ENCODE peak calls at places on chromosomes 7 and 10, in six cellular contexts. One of them, this sample, is unnamed.

GRCh38 chr7:144086730-144087129 is 652 bp downstream of the OR2A12 start:
- DNase-seq in M059J: no peak
- DNase-seq in HuH-7: no peak
- DNase-seq in tibial artery: no peak
- DNase-seq in progenitor cell of endocrine pancreas: no peak
- DNase-seq in naive thymus-derived CD8-positive, alpha-beta T cell: no peak
- DNase-seq in this sample: no peak

GRCh38 chr10:13270877-13271551 is 28.9 kb downstream of the PHYH start:
- DNase-seq in HuH-7: no peak
- DNase-seq in M059J: peak
- DNase-seq in tibial artery: no peak
- DNase-seq in progenitor cell of endocrine pancreas: no peak
- DNase-seq in naive thymus-derived CD8-positive, alpha-beta T cell: no peak
- DNase-seq in this sample: no peak

GRCh38 chr7:64574481-64575159 is 11.7 kb upstream of the ZNF680 start:
- DNase-seq in naive thymus-derived CD8-positive, alpha-beta T cell: no peak
- DNase-seq in progenitor cell of endocrine pancreas: no peak
- DNase-seq in HuH-7: no peak
- DNase-seq in tibial artery: no peak
- DNase-seq in M059J: no peak
- DNase-seq in this sample: no peak

GRCh38 chr10:109852004-109852717 is 71.2 kb downstream of the XPNPEP1 start:
- DNase-seq in M059J: peak
- DNase-seq in HuH-7: peak
- DNase-seq in progenitor cell of endocrine pancreas: peak
- DNase-seq in naive thymus-derived CD8-positive, alpha-beta T cell: peak
- DNase-seq in tibial artery: peak
- DNase-seq in this sample: peak

GRCh38 chr7:36079446-36080025 is 73.5 kb upstream of the EEPD1 start:
- DNase-seq in tibial artery: peak
- DNase-seq in naive thymus-derived CD8-positive, alpha-beta T cell: no peak
- DNase-seq in M059J: peak
- DNase-seq in progenitor cell of endocrine pancreas: no peak
- DNase-seq in HuH-7: no peak
- DNase-seq in this sample: peak

GRCh38 chr7:83469491-83469890 is 179.4 kb downstream of the SEMA3E start:
- DNase-seq in M059J: no peak
- DNase-seq in tibial artery: no peak
- DNase-seq in HuH-7: no peak
- DNase-seq in progenitor cell of endocrine pancreas: no peak
- DNase-seq in naive thymus-derived CD8-positive, alpha-beta T cell: no peak
- DNase-seq in this sample: no peak

GRCh38 chr10:5960070-5960972 is 17.0 kb downstream of the IL15RA start:
- DNase-seq in HuH-7: no peak
- DNase-seq in naive thymus-derived CD8-positive, alpha-beta T cell: no peak
- DNase-seq in M059J: no peak
- DNase-seq in progenitor cell of endocrine pancreas: no peak
- DNase-seq in tibial artery: no peak
- DNase-seq in this sample: no peak

GRCh38 chr7:3078458-3078857 is 34.8 kb upstream of the CARD11 start:
- DNase-seq in progenitor cell of endocrine pancreas: no peak
- DNase-seq in M059J: no peak
- DNase-seq in HuH-7: no peak
- DNase-seq in tibial artery: no peak
- DNase-seq in naive thymus-derived CD8-positive, alpha-beta T cell: no peak
- DNase-seq in this sample: no peak

GRCh38 chr7:23680417-23681405 is 712 bp downstream of the FAM221A start:
- DNase-seq in tibial artery: peak
- DNase-seq in naive thymus-derived CD8-positive, alpha-beta T cell: peak
- DNase-seq in M059J: peak
- DNase-seq in progenitor cell of endocrine pancreas: peak
- DNase-seq in HuH-7: no peak
- DNase-seq in this sample: no peak

GRCh38 chr10:22791655-22792054 is 77.3 kb upstream of the PIP4K2A start:
- DNase-seq in naive thymus-derived CD8-positive, alpha-beta T cell: no peak
- DNase-seq in progenitor cell of endocrine pancreas: no peak
- DNase-seq in M059J: no peak
- DNase-seq in HuH-7: no peak
- DNase-seq in tibial artery: no peak
- DNase-seq in this sample: no peak

GRCh38 chr7:7414776-7415603 is 120.7 kb downstream of the COL28A1 start:
- DNase-seq in naive thymus-derived CD8-positive, alpha-beta T cell: no peak
- DNase-seq in HuH-7: no peak
- DNase-seq in M059J: no peak
- DNase-seq in tibial artery: no peak
- DNase-seq in progenitor cell of endocrine pancreas: no peak
- DNase-seq in this sample: no peak

GRCh38 chr10:63157845-63158624 is 24.9 kb downstream of the NRBF2 start:
- DNase-seq in HuH-7: peak
- DNase-seq in tibial artery: no peak
- DNase-seq in naive thymus-derived CD8-positive, alpha-beta T cell: peak
- DNase-seq in progenitor cell of endocrine pancreas: peak
- DNase-seq in M059J: peak
- DNase-seq in this sample: peak

GRCh38 chr10:21194510-21194993 is 297.4 kb upstream of the NEBL start:
- DNase-seq in HuH-7: no peak
- DNase-seq in M059J: peak
- DNase-seq in naive thymus-derived CD8-positive, alpha-beta T cell: no peak
- DNase-seq in tibial artery: no peak
- DNase-seq in progenitor cell of endocrine pancreas: no peak
- DNase-seq in this sample: no peak

GRCh38 chr7:6178273-6179029 is 94.0 kb downstream of the CYTH3 start:
- DNase-seq in progenitor cell of endocrine pancreas: no peak
- DNase-seq in M059J: peak
- DNase-seq in naive thymus-derived CD8-positive, alpha-beta T cell: no peak
- DNase-seq in HuH-7: no peak
- DNase-seq in tibial artery: peak
- DNase-seq in this sample: no peak

GRCh38 chr7:113370910-113371309 is 252.6 kb upstream of the SMIM30 start:
- DNase-seq in M059J: no peak
- DNase-seq in naive thymus-derived CD8-positive, alpha-beta T cell: no peak
- DNase-seq in progenitor cell of endocrine pancreas: no peak
- DNase-seq in HuH-7: no peak
- DNase-seq in tibial artery: no peak
- DNase-seq in this sample: no peak

GRCh38 chr7:134302120-134302519 is 14.6 kb downstream of the SLC35B4 start:
- DNase-seq in tibial artery: no peak
- DNase-seq in naive thymus-derived CD8-positive, alpha-beta T cell: no peak
- DNase-seq in HuH-7: no peak
- DNase-seq in progenitor cell of endocrine pancreas: no peak
- DNase-seq in M059J: no peak
- DNase-seq in this sample: no peak

GRCh38 chr10:68501691-68502090 is 25.6 kb downstream of the SLC25A16 start:
- DNase-seq in HuH-7: no peak
- DNase-seq in naive thymus-derived CD8-positive, alpha-beta T cell: no peak
- DNase-seq in tibial artery: no peak
- DNase-seq in M059J: no peak
- DNase-seq in progenitor cell of endocrine pancreas: no peak
- DNase-seq in this sample: no peak

GRCh38 chr10:97782455-97783228 is 10.8 kb upstream of the SFRP5 start:
- DNase-seq in HuH-7: no peak
- DNase-seq in progenitor cell of endocrine pancreas: no peak
- DNase-seq in naive thymus-derived CD8-positive, alpha-beta T cell: no peak
- DNase-seq in tibial artery: no peak
- DNase-seq in M059J: no peak
- DNase-seq in this sample: no peak

GRCh38 chr10:103062854-103063642 is 130.0 kb downstream of the NT5C2 start:
- DNase-seq in M059J: peak
- DNase-seq in HuH-7: no peak
- DNase-seq in naive thymus-derived CD8-positive, alpha-beta T cell: no peak
- DNase-seq in progenitor cell of endocrine pancreas: no peak
- DNase-seq in tibial artery: no peak
- DNase-seq in this sample: no peak

GRCh38 chr7:29480934-29481625 is 82.6 kb upstream of the PRR15 start:
- DNase-seq in progenitor cell of endocrine pancreas: no peak
- DNase-seq in naive thymus-derived CD8-positive, alpha-beta T cell: no peak
- DNase-seq in HuH-7: no peak
- DNase-seq in M059J: no peak
- DNase-seq in tibial artery: no peak
- DNase-seq in this sample: no peak

GRCh38 chr10:75051308-75051707 is 60.1 kb upstream of the SAMD8 start:
- DNase-seq in naive thymus-derived CD8-positive, alpha-beta T cell: no peak
- DNase-seq in progenitor cell of endocrine pancreas: no peak
- DNase-seq in tibial artery: peak
- DNase-seq in HuH-7: no peak
- DNase-seq in M059J: no peak
- DNase-seq in this sample: no peak

GRCh38 chr10:119634219-119634544 is 17.0 kb upstream of the BAG3 start:
- DNase-seq in M059J: no peak
- DNase-seq in tibial artery: no peak
- DNase-seq in HuH-7: no peak
- DNase-seq in naive thymus-derived CD8-positive, alpha-beta T cell: no peak
- DNase-seq in progenitor cell of endocrine pancreas: no peak
- DNase-seq in this sample: no peak

GRCh38 chr7:111931016-111931517 is 275.1 kb downstream of the DOCK4 start:
- DNase-seq in naive thymus-derived CD8-positive, alpha-beta T cell: no peak
- DNase-seq in tibial artery: no peak
- DNase-seq in progenitor cell of endocrine pancreas: no peak
- DNase-seq in M059J: peak
- DNase-seq in HuH-7: peak
- DNase-seq in this sample: peak

GRCh38 chr7:114785496-114785895 is 136.4 kb upstream of the MDFIC start:
- DNase-seq in naive thymus-derived CD8-positive, alpha-beta T cell: no peak
- DNase-seq in HuH-7: no peak
- DNase-seq in M059J: no peak
- DNase-seq in tibial artery: no peak
- DNase-seq in progenitor cell of endocrine pancreas: no peak
- DNase-seq in this sample: no peak

GRCh38 chr10:3775671-3776551 is 9.1 kb downstream of the KLF6 start:
- DNase-seq in tibial artery: no peak
- DNase-seq in progenitor cell of endocrine pancreas: no peak
- DNase-seq in naive thymus-derived CD8-positive, alpha-beta T cell: peak
- DNase-seq in M059J: peak
- DNase-seq in HuH-7: no peak
- DNase-seq in this sample: no peak

GRCh38 chr10:11085545-11085944 is 67.9 kb downstream of the CELF2 start:
- DNase-seq in progenitor cell of endocrine pancreas: no peak
- DNase-seq in naive thymus-derived CD8-positive, alpha-beta T cell: no peak
- DNase-seq in tibial artery: no peak
- DNase-seq in HuH-7: no peak
- DNase-seq in M059J: no peak
- DNase-seq in this sample: no peak

GRCh38 chr7:84112771-84113170 is 81.8 kb downstream of the SEMA3A start:
- DNase-seq in M059J: peak
- DNase-seq in tibial artery: no peak
- DNase-seq in HuH-7: no peak
- DNase-seq in naive thymus-derived CD8-positive, alpha-beta T cell: no peak
- DNase-seq in progenitor cell of endocrine pancreas: no peak
- DNase-seq in this sample: no peak

GRCh38 chr7:16648551-16648950 is 2.6 kb downstream of the BZW2 start:
- DNase-seq in M059J: peak
- DNase-seq in HuH-7: no peak
- DNase-seq in tibial artery: no peak
- DNase-seq in progenitor cell of endocrine pancreas: no peak
- DNase-seq in naive thymus-derived CD8-positive, alpha-beta T cell: no peak
- DNase-seq in this sample: no peak

GRCh38 chr7:96400001-96400400 is 78.1 kb upstream of the SLC25A13 start:
- DNase-seq in naive thymus-derived CD8-positive, alpha-beta T cell: no peak
- DNase-seq in progenitor cell of endocrine pancreas: no peak
- DNase-seq in HuH-7: no peak
- DNase-seq in M059J: no peak
- DNase-seq in tibial artery: no peak
- DNase-seq in this sample: no peak

GRCh38 chr7:82050792-82051191 is 280.9 kb upstream of the HGF start:
- DNase-seq in M059J: peak
- DNase-seq in HuH-7: no peak
- DNase-seq in naive thymus-derived CD8-positive, alpha-beta T cell: no peak
- DNase-seq in tibial artery: no peak
- DNase-seq in progenitor cell of endocrine pancreas: no peak
- DNase-seq in this sample: no peak

GRCh38 chr10:47372726-47373125 is 11.4 kb downstream of the ZNF488 start:
- DNase-seq in tibial artery: peak
- DNase-seq in naive thymus-derived CD8-positive, alpha-beta T cell: no peak
- DNase-seq in HuH-7: no peak
- DNase-seq in M059J: no peak
- DNase-seq in progenitor cell of endocrine pancreas: no peak
- DNase-seq in this sample: no peak

GRCh38 chr10:22667093-22667480 is 47.3 kb downstream of the PIP4K2A start:
- DNase-seq in naive thymus-derived CD8-positive, alpha-beta T cell: no peak
- DNase-seq in M059J: no peak
- DNase-seq in progenitor cell of endocrine pancreas: no peak
- DNase-seq in tibial artery: no peak
- DNase-seq in HuH-7: no peak
- DNase-seq in this sample: no peak

GRCh38 chr10:131147301-131147975 is 164.1 kb downstream of the TCERG1L start:
- DNase-seq in tibial artery: no peak
- DNase-seq in progenitor cell of endocrine pancreas: no peak
- DNase-seq in naive thymus-derived CD8-positive, alpha-beta T cell: no peak
- DNase-seq in HuH-7: no peak
- DNase-seq in M059J: no peak
- DNase-seq in this sample: no peak

GRCh38 chr7:27678617-27679260 is 16.1 kb upstream of the HIBADH start:
- DNase-seq in naive thymus-derived CD8-positive, alpha-beta T cell: no peak
- DNase-seq in M059J: peak
- DNase-seq in progenitor cell of endocrine pancreas: no peak
- DNase-seq in tibial artery: no peak
- DNase-seq in HuH-7: no peak
- DNase-seq in this sample: no peak

GRCh38 chr10:123402656-123403055 is 248.5 kb downstream of the BUB3 start:
- DNase-seq in progenitor cell of endocrine pancreas: no peak
- DNase-seq in tibial artery: no peak
- DNase-seq in M059J: no peak
- DNase-seq in naive thymus-derived CD8-positive, alpha-beta T cell: no peak
- DNase-seq in HuH-7: no peak
- DNase-seq in this sample: no peak

GRCh38 chr10:110336111-110336721 is 31.5 kb upstream of the SMNDC1 start:
- DNase-seq in tibial artery: no peak
- DNase-seq in naive thymus-derived CD8-positive, alpha-beta T cell: no peak
- DNase-seq in progenitor cell of endocrine pancreas: no peak
- DNase-seq in HuH-7: no peak
- DNase-seq in M059J: peak
- DNase-seq in this sample: no peak

GRCh38 chr7:98354511-98355249 is 46.2 kb downstream of the BAIAP2L1 start:
- DNase-seq in tibial artery: no peak
- DNase-seq in HuH-7: peak
- DNase-seq in M059J: peak
- DNase-seq in progenitor cell of endocrine pancreas: no peak
- DNase-seq in naive thymus-derived CD8-positive, alpha-beta T cell: no peak
- DNase-seq in this sample: peak

GRCh38 chr7:128938524-128939074 is 872 bp downstream of the IRF5 start:
- DNase-seq in tibial artery: no peak
- DNase-seq in M059J: peak
- DNase-seq in progenitor cell of endocrine pancreas: no peak
- DNase-seq in naive thymus-derived CD8-positive, alpha-beta T cell: no peak
- DNase-seq in HuH-7: no peak
- DNase-seq in this sample: no peak